ENCODE peak calls at places on chromosomes 11 and 22, in four cellular contexts. E is brain microvascular endothelial cell, L is M059J, B is GDM1. V is an unnamed sample.

GRCh38 chr11:119727523-119728081 is 1.4 kb downstream of the NECTIN1 start:
- DNase-seq in B (no peak), E (no peak), L (no peak), V (peak; percentile 65)

GRCh38 chr11:134468796-134469195 is 56.8 kb upstream of the B3GAT1 start:
- DNase-seq in E (no peak), L (no peak), B (no peak), V (no peak)

GRCh38 chr11:873723-874122 is 31.1 kb downstream of the TSPAN4 start:
- DNase-seq in L (no peak), E (no peak), B (no peak), V (no peak)

GRCh38 chr11:44852952-44853351 is 97.7 kb downstream of the TP53I11 start:
- DNase-seq in B (no peak), E (no peak), L (no peak), V (no peak)

GRCh38 chr11:532512-533048 is 2.8 kb downstream of the HRAS start:
- DNase-seq in E (no peak), L (no peak), B (no peak), V (no peak)

GRCh38 chr22:49848690-49849160 is 4.9 kb upstream of the ZBED4 start:
- DNase-seq in B (no peak), L (no peak), E (no peak), V (no peak)

GRCh38 chr11:12800032-12800671 is 125.9 kb downstream of the TEAD1 start:
- DNase-seq in L (peak; percentile 95), B (no peak), E (peak; percentile 85), V (peak; percentile 92)

GRCh38 chr11:133041928-133042890 is 490.1 kb downstream of the OPCML start:
- DNase-seq in E (no peak), B (no peak), L (no peak), V (no peak)

GRCh38 chr22:17980638-17981051 is 43.7 kb downstream of the MICAL3 start:
- DNase-seq in L (no peak), E (no peak), B (peak; percentile 49), V (peak; percentile 71)

GRCh38 chr11:35735903-35736302 is 73.3 kb downstream of the TRIM44 start:
- DNase-seq in E (no peak), B (no peak), L (no peak), V (no peak)

GRCh38 chr11:86948733-86949132 is 6.5 kb downstream of the FZD4 start:
- DNase-seq in L (no peak), E (no peak), B (no peak), V (no peak)

GRCh38 chr22:49969751-49970527 is 9.4 kb downstream of the PIM3 start:
- DNase-seq in B (no peak), L (no peak), E (no peak), V (no peak)

GRCh38 chr11:35623708-35624168 is 5.5 kb downstream of the FJX1 start:
- DNase-seq in E (peak; percentile 95), B (no peak), L (peak; percentile 71), V (peak; percentile 49)

GRCh38 chr11:43278302-43278956 is 33.4 kb upstream of the API5 start:
- DNase-seq in E (peak; percentile 9), B (no peak), L (peak; percentile 53), V (peak; percentile 82)

V was measured in NCI-H82.